ENCODE peak calls at places on chromosomes 11 and 22, in seven cellular contexts. J is foreskin keratinocyte, R is body of pancreas, O is right lobe of liver, N is tibial nerve, H is cardiac muscle cell, G is foreskin fibroblast. Z is an unnamed sample.

GRCh38 chr11:34564406-34564805 is 50.8 kb upstream of the ELF5 start:
- DNase-seq in J (peak), R (no peak), O (no peak), N (no peak), H (no peak), G (peak), Z (no peak)

GRCh38 chr11:13495929-13496328 is at the start of gene PTH:
- DNase-seq in J (no peak), R (no peak), O (no peak), N (no peak), H (no peak), G (no peak), Z (no peak)

GRCh38 chr11:10495464-10495786 is 40.4 kb downstream of the AMPD3 start:
- DNase-seq in J (no peak), R (no peak), O (no peak), N (no peak), H (no peak), G (no peak), Z (peak)

GRCh38 chr11:17506942-17507341 is 30.3 kb upstream of the ABCC8 start:
- DNase-seq in J (no peak), R (no peak), O (no peak), N (no peak), H (no peak), G (no peak), Z (no peak)

GRCh38 chr11:69010964-69011623 is 2.0 kb downstream of the MRGPRF start:
- DNase-seq in J (no peak), R (peak), O (peak), N (peak), H (peak), G (peak), Z (peak)

GRCh38 chr11:74686792-74687191 is 44.4 kb downstream of the CHRDL2 start:
- DNase-seq in J (no peak), R (no peak), O (no peak), N (no peak), H (peak), G (peak), Z (no peak)

GRCh38 chr11:2444301-2445106 is at the start of the genes KCNQ1 and TRPM5:
- DNase-seq in J (no peak), R (peak), O (peak), N (no peak), H (no peak), G (peak), Z (peak)

GRCh38 chr22:19851291-19852176 is 3.1 kb downstream of the GNB1L start:
- DNase-seq in J (no peak), R (no peak), O (no peak), N (no peak), H (no peak), G (no peak), Z (no peak)

GRCh38 chr11:111435046-111435698 is 56.1 kb upstream of the POU2AF1 start:
- DNase-seq in J (no peak), R (no peak), O (no peak), N (no peak), H (no peak), G (no peak), Z (no peak)

GRCh38 chr22:39932918-39933649 is 27.1 kb upstream of the TMA7B start:
- DNase-seq in J (no peak), R (peak), O (no peak), N (no peak), H (peak), G (peak), Z (no peak)

GRCh38 chr11:116792869-116793475 is 1.3 kb upstream of the APOA5 start:
- DNase-seq in J (peak), R (no peak), O (no peak), N (no peak), H (no peak), G (peak), Z (no peak)

GRCh38 chr22:49327411-49327810 is 500.3 kb downstream of the BRD1 start:
- DNase-seq in J (no peak), R (no peak), O (no peak), N (no peak), H (no peak), G (no peak), Z (peak)

GRCh38 chr11:77191823-77192495 is 63.9 kb downstream of the MYO7A start:
- DNase-seq in J (peak), R (peak), O (no peak), N (no peak), H (peak), G (no peak), Z (peak)

GRCh38 chr11:44305643-44306468 is 4.1 kb downstream of the ALX4 start:
- DNase-seq in J (no peak), R (peak), O (no peak), N (no peak), H (no peak), G (no peak), Z (no peak)

GRCh38 chr11:88384004-88384677 is 46.6 kb upstream of the CTSC start:
- DNase-seq in J (no peak), R (no peak), O (no peak), N (no peak), H (peak), G (no peak), Z (no peak)

GRCh38 chr22:39178206-39179111 is 26.0 kb upstream of the CBX7 start:
- DNase-seq in J (no peak), R (no peak), O (no peak), N (no peak), H (peak), G (peak), Z (no peak)

GRCh38 chr11:1674879-1675235 is 22.1 kb upstream of the KRTAP5-6 start:
- DNase-seq in J (no peak), R (no peak), O (no peak), N (no peak), H (no peak), G (no peak), Z (no peak)

GRCh38 chr22:22897947-22898346 is 10.3 kb downstream of the IGLL5 start:
- DNase-seq in J (no peak), R (no peak), O (no peak), N (no peak), H (no peak), G (no peak), Z (no peak)

GRCh38 chr22:29343313-29343805 is 27.9 kb upstream of the RASL10A start:
- DNase-seq in J (peak), R (peak), O (no peak), N (no peak), H (peak), G (peak), Z (no peak)

GRCh38 chr11:62680825-62681240 is 2.0 kb upstream of the UBXN1 start:
- DNase-seq in J (peak), R (peak), O (no peak), N (peak), H (peak), G (peak), Z (no peak)

GRCh38 chr22:22030493-22031182 is 48.1 kb upstream of the TOP3B start:
- DNase-seq in J (no peak), R (no peak), O (no peak), N (peak), H (peak), G (no peak), Z (no peak)

GRCh38 chr22:17772963-17773605 is 1.2 kb downstream of the BID start:
- DNase-seq in J (no peak), R (no peak), O (no peak), N (no peak), H (peak), G (peak), Z (no peak)

GRCh38 chr11:125446279-125446678 is 49.8 kb downstream of the FEZ1 start:
- DNase-seq in J (no peak), R (no peak), O (no peak), N (no peak), H (no peak), G (no peak), Z (no peak)

DNA sequence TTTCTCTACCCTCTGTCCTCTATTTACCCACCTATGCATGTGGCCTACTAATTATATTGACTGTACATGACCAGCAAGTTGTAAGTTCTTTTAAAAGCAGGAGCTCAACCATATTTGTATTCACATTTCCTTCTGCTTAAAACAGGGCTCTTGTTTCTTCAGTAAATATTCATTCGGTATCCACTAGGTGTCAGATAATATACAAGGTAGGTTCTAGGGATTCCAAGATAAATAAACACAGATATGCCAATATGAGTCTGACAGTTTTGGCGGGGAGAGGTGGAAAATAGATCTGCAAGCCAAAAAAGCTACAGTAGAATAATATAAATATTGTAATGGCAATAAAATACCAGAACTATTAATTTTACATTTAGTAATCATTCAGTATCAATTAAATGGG is 15.3 kb upstream of the RAB30 start:
- DNase-seq in J (no peak), R (no peak), O (no peak), N (no peak), H (peak), G (no peak), Z (no peak)
- TF ChIP-seq CTCF in J (peak), R (peak), O (peak), N (no peak), H (peak), G (no peak), Z (no peak)

DNA sequence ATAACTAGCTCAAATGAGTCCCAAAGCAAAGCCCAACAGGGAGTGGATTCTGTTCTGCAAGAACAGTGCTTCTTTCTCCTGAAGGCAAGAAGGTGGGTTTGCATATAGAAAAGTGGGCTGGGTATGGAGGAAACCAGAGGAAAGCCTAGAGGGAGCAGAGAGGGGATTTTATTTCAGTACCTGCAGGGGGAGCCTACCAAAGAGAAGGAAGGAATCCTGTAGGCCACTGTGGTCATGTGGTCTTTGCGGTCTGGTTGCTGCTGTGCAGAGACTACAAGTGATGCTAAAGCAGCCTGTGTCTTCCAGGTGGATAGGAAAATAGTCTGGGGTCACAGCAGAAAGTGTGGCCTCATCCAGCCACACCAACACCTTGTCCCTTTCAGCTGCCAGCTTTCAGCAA is 33.2 kb upstream of the ZBTB16 start:
- DNase-seq in J (no peak), R (no peak), O (no peak), N (no peak), H (peak), G (no peak), Z (no peak)
- TF ChIP-seq CTCF in J (peak), R (no peak), O (no peak), N (no peak), H (peak), G (no peak), Z (no peak)

GRCh38 chr11:65454696-65455456 is 32.3 kb downstream of the NEAT1 start:
- DNase-seq in J (no peak), R (peak), O (peak), N (peak), H (peak), G (peak), Z (peak)
- TF ChIP-seq CTCF in J (no peak), R (no peak), O (no peak), N (no peak), H (peak), G (no peak), Z (no peak)

GRCh38 chr11:36753960-36754359 is 155.9 kb upstream of the RAG2 start:
- DNase-seq in J (no peak), R (no peak), O (no peak), N (no peak), H (no peak), G (no peak), Z (no peak)
- TF ChIP-seq CTCF in J (no peak), R (no peak), O (no peak), N (no peak), H (no peak), G (no peak), Z (no peak)

Z was measured in mesothelial cell of epicardium.